ENCODE peak calls at places on chromosomes 3 and 15, in four cellular contexts. One of them, this sample, is unnamed.

GRCh38 chr3:183502237-183502636 is 53.3 kb downstream of the KLHL6 start:
- DNase-seq in SK-N-SH: no peak
- DNase-seq in GM12878: no peak
- DNase-seq in H1: no peak
- DNase-seq in this sample: no peak

GRCh38 chr3:16357191-16357590 is 92.2 kb downstream of the OXNAD1 start:
- DNase-seq in SK-N-SH: no peak
- DNase-seq in GM12878: no peak
- DNase-seq in H1: no peak
- DNase-seq in this sample: no peak

GRCh38 chr3:129525341-129525968 is 3.0 kb upstream of the RHO start:
- DNase-seq in SK-N-SH: no peak
- DNase-seq in GM12878: no peak
- DNase-seq in H1: no peak
- DNase-seq in this sample: no peak

GRCh38 chr3:51378075-51378474 is 7.0 kb upstream of the MANF start:
- DNase-seq in SK-N-SH: no peak
- DNase-seq in GM12878: no peak
- DNase-seq in H1: no peak
- DNase-seq in this sample: no peak

GRCh38 chr3:66372681-66373350 is 128.0 kb downstream of the LRIG1 start:
- DNase-seq in SK-N-SH: no peak
- DNase-seq in GM12878: no peak
- DNase-seq in H1: peak
- DNase-seq in this sample: peak

GRCh38 chr3:113092746-113093145 is 102.0 kb downstream of the GTPBP8 start:
- DNase-seq in SK-N-SH: no peak
- DNase-seq in GM12878: no peak
- DNase-seq in H1: no peak
- DNase-seq in this sample: no peak

GRCh38 chr3:81451611-81452010 is 309.8 kb downstream of the GBE1 start:
- DNase-seq in SK-N-SH: no peak
- DNase-seq in GM12878: no peak
- DNase-seq in H1: no peak
- DNase-seq in this sample: no peak

GRCh38 chr15:80876034-80876433 is 96.9 kb downstream of the CEMIP start:
- DNase-seq in SK-N-SH: no peak
- DNase-seq in GM12878: no peak
- DNase-seq in H1: no peak
- DNase-seq in this sample: no peak

GRCh38 chr3:178901204-178901603 is 170.4 kb downstream of the ZMAT3 start:
- DNase-seq in SK-N-SH: no peak
- DNase-seq in GM12878: no peak
- DNase-seq in H1: no peak
- DNase-seq in this sample: no peak

GRCh38 chr3:34256021-34256420 is 457.6 kb downstream of the PDCD6IP start:
- DNase-seq in SK-N-SH: no peak
- DNase-seq in GM12878: no peak
- DNase-seq in H1: no peak
- DNase-seq in this sample: no peak

GRCh38 chr3:18019178-18019530 is 276.7 kb upstream of the TBC1D5 start:
- DNase-seq in SK-N-SH: no peak
- DNase-seq in GM12878: no peak
- DNase-seq in H1: no peak
- DNase-seq in this sample: no peak

GRCh38 chr3:10137178-10137577 is 4.4 kb upstream of the VHL start:
- DNase-seq in SK-N-SH: no peak
- DNase-seq in GM12878: no peak
- DNase-seq in H1: no peak
- DNase-seq in this sample: peak

GRCh38 chr15:23855947-23856346 is 168.8 kb upstream of the NDN start:
- DNase-seq in SK-N-SH: no peak
- DNase-seq in GM12878: no peak
- DNase-seq in H1: no peak
- DNase-seq in this sample: no peak

GRCh38 chr3:195319060-195319459 is 48.1 kb upstream of the XXYLT1 start:
- DNase-seq in SK-N-SH: no peak
- DNase-seq in GM12878: no peak
- DNase-seq in H1: no peak
- DNase-seq in this sample: no peak

GRCh38 chr3:187041362-187042061 is 97.8 kb downstream of the RPL39L start:
- DNase-seq in SK-N-SH: no peak
- DNase-seq in GM12878: no peak
- DNase-seq in H1: no peak
- DNase-seq in this sample: peak

GRCh38 chr3:158912621-158913020 is 110.8 kb downstream of the MFSD1 start:
- DNase-seq in SK-N-SH: no peak
- DNase-seq in GM12878: no peak
- DNase-seq in H1: no peak
- DNase-seq in this sample: no peak

GRCh38 chr15:92848852-92849598 is 51.1 kb upstream of the CHD2 start:
- DNase-seq in SK-N-SH: no peak
- DNase-seq in GM12878: peak
- DNase-seq in H1: no peak
- DNase-seq in this sample: no peak

GRCh38 chr15:82663186-82663600 is 16.0 kb upstream of the CPEB1 start:
- DNase-seq in SK-N-SH: no peak
- DNase-seq in GM12878: no peak
- DNase-seq in H1: no peak
- DNase-seq in this sample: peak

GRCh38 chr3:171383206-171384018 is 76.8 kb downstream of the TNIK start:
- DNase-seq in SK-N-SH: no peak
- DNase-seq in GM12878: no peak
- DNase-seq in H1: no peak
- DNase-seq in this sample: no peak

DNA sequence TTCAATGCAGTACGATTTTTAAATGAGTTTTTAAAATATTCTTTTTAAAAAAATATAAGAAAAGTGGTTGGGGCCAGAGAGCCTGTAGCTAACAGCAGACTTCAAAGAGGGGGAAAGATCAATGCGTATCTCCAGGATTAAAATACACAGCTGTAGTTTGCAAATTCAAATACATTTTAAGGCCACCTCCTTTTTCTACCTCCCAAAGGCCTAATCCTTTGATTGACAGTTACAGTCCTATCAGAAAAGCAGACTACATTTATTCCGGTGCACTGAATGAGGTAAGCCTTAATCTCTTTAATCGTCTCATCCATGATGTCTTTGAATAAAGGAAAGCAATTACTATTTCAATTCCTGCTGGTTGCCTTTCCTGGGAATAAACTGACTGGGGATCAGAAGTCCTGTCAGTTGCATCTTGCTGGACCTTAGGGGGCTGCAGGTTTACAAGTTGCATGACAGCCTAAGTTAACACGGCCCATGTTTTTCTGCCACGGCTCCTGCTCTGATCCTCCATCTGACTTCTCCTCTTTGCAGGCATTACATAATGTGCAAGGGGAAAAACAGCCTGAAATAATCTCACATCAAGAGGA is 51.7 kb downstream of the CADPS start:
- DNase-seq in SK-N-SH: no peak
- DNase-seq in GM12878: no peak
- DNase-seq in H1: no peak
- DNase-seq in this sample: no peak
- TF ChIP-seq TCF12 in SK-N-SH: no peak
- TF ChIP-seq TCF12 in GM12878: no peak
- TF ChIP-seq TCF12 in H1: no peak
- TF ChIP-seq TCF12 in this sample: no peak

DNA sequence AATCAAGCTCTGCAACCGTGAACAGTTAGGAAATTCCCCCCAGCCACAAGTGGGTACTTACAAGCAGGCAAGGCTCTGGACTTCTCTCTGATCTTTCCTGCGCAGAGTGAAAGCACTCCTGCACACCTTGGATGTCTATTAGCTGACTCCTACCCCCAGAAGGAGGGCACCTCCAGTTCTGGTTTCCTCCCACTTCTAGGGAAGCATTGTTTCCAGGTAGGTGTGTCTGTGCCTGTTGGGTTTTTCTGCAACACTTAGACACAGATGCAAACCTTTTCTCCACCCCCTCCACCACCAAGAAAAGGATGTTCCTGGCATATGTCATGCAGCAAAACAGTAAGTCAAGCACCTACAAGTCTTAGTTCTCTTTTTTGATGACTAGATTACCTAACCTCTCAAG is at the start of gene ZBED2:
- DNase-seq in SK-N-SH: no peak
- DNase-seq in GM12878: no peak
- DNase-seq in H1: no peak
- DNase-seq in this sample: no peak
- TF ChIP-seq TCF12 in SK-N-SH: no peak
- TF ChIP-seq TCF12 in GM12878: no peak
- TF ChIP-seq TCF12 in H1: no peak
- TF ChIP-seq TCF12 in this sample: no peak

DNA sequence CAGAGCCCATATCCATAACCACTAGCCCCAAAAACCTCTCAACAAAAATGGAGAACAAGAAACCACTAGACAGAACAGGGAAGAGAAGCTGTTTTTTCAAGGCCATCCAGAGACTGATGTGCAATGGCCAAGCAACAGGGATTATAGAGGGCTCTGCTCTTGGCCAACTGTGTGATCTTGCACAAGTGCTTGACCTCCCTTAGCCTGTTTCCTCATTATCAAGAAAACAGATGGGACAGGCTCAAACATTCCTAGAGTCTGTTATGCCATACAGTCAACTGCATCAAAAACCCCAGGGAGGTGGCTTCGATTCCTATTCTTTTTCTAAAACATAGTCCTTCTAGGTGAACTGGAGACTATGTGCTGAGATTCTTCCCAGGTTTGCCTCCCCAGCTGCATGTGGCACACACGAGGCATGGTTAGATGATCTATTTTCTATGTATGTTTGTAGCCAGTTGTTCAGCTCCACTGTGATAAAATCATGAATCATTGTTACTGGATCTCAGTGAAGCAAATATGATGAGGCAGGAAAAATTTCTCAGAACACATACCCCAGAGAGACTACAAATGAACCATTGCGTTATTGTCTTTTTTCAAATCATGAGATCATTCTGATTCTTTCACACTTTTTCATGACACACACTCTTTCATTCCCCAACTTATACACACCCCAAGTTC is 132.9 kb upstream of the TGFBR2 start:
- DNase-seq in SK-N-SH: no peak
- DNase-seq in GM12878: no peak
- DNase-seq in H1: no peak
- DNase-seq in this sample: no peak
- TF ChIP-seq TCF12 in SK-N-SH: peak
- TF ChIP-seq TCF12 in GM12878: no peak
- TF ChIP-seq TCF12 in H1: no peak
- TF ChIP-seq TCF12 in this sample: no peak

DNA sequence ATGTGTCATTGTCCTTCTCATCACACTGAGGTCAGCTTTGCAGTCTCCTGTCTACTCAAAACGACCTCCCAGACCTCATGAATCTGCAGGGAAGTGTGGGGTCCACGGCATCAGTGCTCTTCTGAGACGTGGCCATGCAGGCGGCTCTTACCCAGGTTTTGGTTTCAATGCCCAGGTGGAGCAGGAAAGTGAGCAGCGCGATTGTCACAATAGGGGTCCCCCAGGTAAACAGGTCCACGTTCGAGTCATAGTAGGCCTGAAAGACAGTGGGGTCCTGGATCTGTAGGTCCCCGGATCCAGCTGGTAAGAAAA is 182.5 kb downstream of the ATP10A start:
- DNase-seq in SK-N-SH: no peak
- DNase-seq in GM12878: no peak
- DNase-seq in H1: no peak
- DNase-seq in this sample: no peak
- TF ChIP-seq TCF12 in SK-N-SH: no peak
- TF ChIP-seq TCF12 in GM12878: no peak
- TF ChIP-seq TCF12 in H1: no peak
- TF ChIP-seq TCF12 in this sample: no peak

DNA sequence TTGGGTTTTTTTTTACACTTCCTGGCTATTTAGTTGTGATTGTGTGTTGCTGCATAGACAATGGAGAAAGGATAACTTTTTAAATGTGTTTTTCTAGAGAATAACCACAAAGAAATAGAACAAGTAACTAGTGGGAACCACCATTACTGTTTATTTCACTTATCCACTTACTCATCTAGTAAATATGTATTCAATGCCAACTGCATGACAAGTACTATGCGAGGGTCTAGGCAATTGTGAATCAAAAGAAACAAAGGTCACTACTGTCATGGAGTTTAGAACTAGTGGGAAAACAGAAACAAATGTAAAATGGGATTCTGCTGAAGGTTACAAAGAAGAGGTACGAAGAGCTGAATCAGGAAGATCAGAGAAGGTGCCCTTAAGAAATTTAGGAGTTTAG is 600.9 kb upstream of the ROBO2 start:
- DNase-seq in SK-N-SH: no peak
- DNase-seq in GM12878: no peak
- DNase-seq in H1: peak
- DNase-seq in this sample: no peak
- TF ChIP-seq TCF12 in SK-N-SH: no peak
- TF ChIP-seq TCF12 in GM12878: no peak
- TF ChIP-seq TCF12 in H1: no peak
- TF ChIP-seq TCF12 in this sample: no peak

This sample was measured in HepG2.